ENCODE peak calls at places on chromosomes 12 and 14, in seven cellular contexts. X is MM.1S, U is heart right ventricle, W is pancreas, F is aorta, Q is psoas muscle, N is DND-41. H is an unnamed sample. For H3K4me1, the result is how much of the 10 kb centered on the place peaks cover.

GRCh38 chr12:93571360-93571853 is 1.1 kb upstream of the SOCS2 start:
- DNase-seq in N (peak), Q (peak), F (peak), U (peak), W (peak), X (peak), H (peak)

GRCh38 chr12:57169969-57170368 is 22.6 kb upstream of the LRP1-AS start:
- DNase-seq in U (no peak), F (no peak), X (no peak), Q (no peak), N (no peak), W (no peak), H (no peak)

GRCh38 chr12:34033628-34034296 is 11.5 kb downstream of the ALG10 start:
- DNase-seq in Q (no peak), N (no peak), U (no peak), F (no peak), X (peak), W (no peak), H (no peak)

GRCh38 chr12:53596920-53597363 is 29.2 kb downstream of the ATF7 start:
- DNase-seq in Q (no peak), U (no peak), N (no peak), X (no peak), F (no peak), W (no peak), H (no peak)

GRCh38 chr12:11814362-11814761 is 164.9 kb downstream of the ETV6 start:
- DNase-seq in U (no peak), W (no peak), N (peak), X (no peak), F (no peak), Q (no peak), H (no peak)

GRCh38 chr14:100389497-100390104 is 66.5 kb downstream of the SLC25A47 start:
- DNase-seq in W (peak), X (no peak), Q (no peak), F (no peak), N (no peak), U (no peak), H (no peak)

GRCh38 chr12:44477331-44477980 is 398.7 kb downstream of the NELL2 start:
- DNase-seq in F (no peak), N (no peak), U (no peak), X (no peak), W (no peak), Q (no peak), H (no peak)

GRCh38 chr12:103273645-103274044 is 222.1 kb downstream of the C12orf42 start:
- DNase-seq in F (no peak), Q (no peak), W (no peak), N (no peak), X (peak), U (no peak), H (no peak)

GRCh38 chr12:10304161-10304574 is 3.5 kb upstream of the KLRD1 start:
- DNase-seq in W (no peak), X (no peak), U (no peak), N (no peak), Q (no peak), F (no peak), H (no peak)

GRCh38 chr12:98320026-98320425 is 195.4 kb upstream of the TMPO start:
- DNase-seq in U (no peak), Q (no peak), N (no peak), F (no peak), X (no peak), W (no peak), H (no peak)

GRCh38 chr14:20332386-20332945 is 613 bp downstream of the CCNB1IP1 start:
- DNase-seq in Q (no peak), N (no peak), W (peak), U (no peak), X (no peak), F (no peak), H (no peak)

GRCh38 chr12:7638064-7638763 is 27.5 kb downstream of the APOBEC1 start:
- DNase-seq in W (no peak), N (no peak), U (no peak), F (no peak), X (peak), Q (no peak), H (no peak)

GRCh38 chr12:77888611-77889010 is 57.9 kb downstream of the NAV3 start:
- DNase-seq in F (no peak), X (no peak), U (no peak), N (no peak), Q (no peak), W (no peak), H (no peak)

GRCh38 chr14:21066882-21067502 is 3.1 kb upstream of the ARHGEF40 start:
- DNase-seq in F (no peak), N (no peak), U (no peak), Q (no peak), W (no peak), X (no peak), H (no peak)

GRCh38 chr12:108185002-108185401 is 55.9 kb downstream of the WSCD2 start:
- DNase-seq in W (no peak), F (no peak), N (no peak), X (no peak), U (no peak), Q (no peak), H (no peak)

GRCh38 chr12:102365365-102365764 is 115.0 kb downstream of the IGF1 start:
- DNase-seq in U (no peak), W (no peak), Q (no peak), N (no peak), X (no peak), F (no peak), H (no peak)

GRCh38 chr14:54829486-54830224 is 73.0 kb downstream of the GCH1 start:
- DNase-seq in F (no peak), X (no peak), W (no peak), U (no peak), Q (no peak), N (no peak), H (no peak)

GRCh38 chr14:100454437-100454836 is 131.3 kb downstream of the SLC25A47 start:
- DNase-seq in N (no peak), W (no peak), X (no peak), Q (no peak), U (no peak), F (no peak), H (no peak)

GRCh38 chr12:101780599-101780998 is 41.3 kb upstream of the SYCP3 start:
- DNase-seq in X (no peak), N (no peak), W (no peak), U (no peak), Q (no peak), F (no peak), H (no peak)

GRCh38 chr14:89899917-89900680 is 54.4 kb downstream of the EFCAB11 start:
- DNase-seq in N (peak), W (no peak), F (no peak), X (peak), U (no peak), Q (no peak), H (no peak)

GRCh38 chr12:59452259-59452658 is 143.6 kb upstream of the SLC16A7 start:
- DNase-seq in X (no peak), W (peak), Q (no peak), N (no peak), U (no peak), F (no peak), H (no peak)

GRCh38 chr12:29309320-29309902 is 71.6 kb downstream of the ERGIC2 start:
- DNase-seq in Q (no peak), U (no peak), W (no peak), N (no peak), F (no peak), X (no peak), H (no peak)

GRCh38 chr14:50560929-50561280 is 960 bp downstream of the ATL1 start:
- DNase-seq in N (peak), X (no peak), U (peak), Q (peak), W (peak), F (peak), H (peak)

GRCh38 chr12:58007875-58008274 is 66.5 kb downstream of the ATP23 start:
- DNase-seq in W (no peak), N (no peak), Q (no peak), U (no peak), F (no peak), X (no peak), H (no peak)

GRCh38 chr14:80364274-80364673 is 153.0 kb upstream of the DIO2 start:
- DNase-seq in W (no peak), X (no peak), N (no peak), Q (no peak), F (no peak), U (no peak), H (no peak)

GRCh38 chr12:106758349-106758951 is 16.0 kb upstream of the RIC8B start:
- DNase-seq in F (no peak), W (no peak), N (no peak), Q (no peak), X (no peak), U (no peak), H (no peak)

GRCh38 chr12:51755251-51755650 is 93.3 kb downstream of the FIGNL2 start:
- DNase-seq in X (no peak), W (no peak), F (no peak), U (no peak), Q (no peak), N (no peak), H (no peak)

GRCh38 chr14:78959674-78960264 is 789.6 kb downstream of the NRXN3 start:
- DNase-seq in N (peak), X (peak), U (peak), W (peak), Q (peak), F (peak), H (peak)

GRCh38 chr14:55274144-55274543 is 2.9 kb downstream of the FBXO34 start:
- DNase-seq in U (no peak), W (no peak), Q (no peak), X (no peak), N (no peak), F (no peak), H (no peak)

GRCh38 chr12:108403952-108404351 is 64.8 kb upstream of the CMKLR1 start:
- DNase-seq in N (peak), F (no peak), Q (no peak), X (no peak), U (no peak), W (no peak), H (no peak)

DNA sequence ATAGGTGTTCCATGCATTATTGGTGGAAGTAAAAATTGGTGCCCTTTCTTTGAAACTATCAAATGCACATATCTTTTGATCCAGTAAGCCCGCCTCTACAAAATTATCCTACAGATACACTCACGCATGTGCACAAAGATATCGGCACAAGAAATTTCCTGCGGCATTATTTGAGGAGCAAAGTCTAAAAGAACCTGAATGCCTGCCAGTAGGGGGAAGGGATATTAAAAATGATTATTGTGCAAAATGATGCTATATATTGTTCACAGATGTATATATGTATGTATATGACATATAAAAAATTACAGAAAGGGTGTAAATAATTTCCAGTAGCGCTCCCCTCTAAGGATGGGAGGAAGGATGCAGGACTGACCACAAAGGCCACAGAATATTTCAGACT is 24.7 kb upstream of the ADIPOR2 start:
- DNase-seq in N (no peak), X (no peak), F (no peak), Q (no peak), U (no peak), W (no peak), H (no peak)
- H3K4me3 ChIP-seq in N (no peak), X (no peak), F (no peak), Q (no peak), U (no peak), W (no peak), H (no peak)

DNA sequence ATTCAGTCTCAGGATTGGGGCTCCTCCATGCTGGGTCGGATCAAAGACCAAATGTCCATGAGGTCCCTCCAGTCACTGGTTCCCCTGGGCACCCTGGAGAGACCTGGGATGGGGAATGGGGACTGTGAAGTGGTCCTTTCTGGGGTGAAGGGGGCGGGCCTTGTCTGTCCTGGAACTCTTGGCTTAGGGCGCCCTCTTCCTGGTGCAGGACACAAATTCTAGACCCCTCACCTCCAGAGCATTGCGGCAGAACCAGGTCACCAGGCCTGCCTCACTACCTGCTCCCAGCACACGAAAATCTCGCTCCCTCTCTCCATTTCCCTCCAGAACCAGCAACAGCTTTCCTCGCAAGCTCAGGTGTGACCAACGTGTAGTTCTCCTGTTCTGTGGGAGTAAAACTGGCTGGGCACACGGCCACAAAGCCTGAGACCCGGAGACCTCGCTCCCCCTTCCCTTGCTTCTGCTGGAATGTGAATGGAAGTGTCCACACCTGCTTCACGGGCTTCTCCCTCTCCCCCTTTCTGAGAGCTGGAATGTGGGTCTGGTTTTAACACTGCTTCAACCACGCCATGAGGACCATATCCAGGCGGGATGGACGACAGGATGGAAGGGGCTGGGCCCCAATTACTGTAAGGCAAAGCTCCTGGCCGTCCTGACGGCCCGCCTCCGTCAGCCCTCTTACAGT is 112.7 kb downstream of the SCARB1 start:
- DNase-seq in U (no peak), X (no peak), Q (no peak), F (no peak), N (peak), W (no peak), H (no peak)
- H3K4me1 ChIP-seq in U (under half), X (under half), Q (under half), F (under half), N (under half), W (under half), H (under half)

GRCh38 chr14:35386673-35387125 is 17.9 kb downstream of the NFKBIA start:
- DNase-seq in X (no peak), F (no peak), Q (no peak), W (no peak), N (no peak), U (peak), H (no peak)
- H3K4me3 ChIP-seq in X (no peak), F (no peak), Q (no peak), W (no peak), N (no peak), U (no peak), H (no peak)

GRCh38 chr12:120457133-120457532 is 10.9 kb downstream of the GATC start:
- DNase-seq in F (no peak), X (no peak), U (no peak), Q (no peak), N (peak), W (no peak), H (no peak)

GRCh38 chr12:120460157-120460556 is 9.4 kb downstream of the SRSF9 start:
- DNase-seq in U (no peak), F (no peak), Q (no peak), N (no peak), W (no peak), X (no peak), H (no peak)

GRCh38 chr12:120466560-120467315 is 2.8 kb downstream of the SRSF9 start:
- DNase-seq in N (peak), U (peak), Q (peak), X (no peak), W (peak), F (no peak), H (peak)

GRCh38 chr12:120463712-120464111 is 5.8 kb downstream of the SRSF9 start:
- DNase-seq in W (no peak), F (no peak), X (no peak), N (no peak), U (no peak), Q (no peak), H (no peak)

GRCh38 chr12:120462099-120462640 is 7.4 kb downstream of the SRSF9 start:
- DNase-seq in N (no peak), Q (no peak), X (no peak), W (no peak), U (no peak), F (no peak), H (no peak)
- H3K4me1 ChIP-seq in N (under half), Q (under half), X (under half), W (under half), U (under half), F (under half), H (under half)

DNA sequence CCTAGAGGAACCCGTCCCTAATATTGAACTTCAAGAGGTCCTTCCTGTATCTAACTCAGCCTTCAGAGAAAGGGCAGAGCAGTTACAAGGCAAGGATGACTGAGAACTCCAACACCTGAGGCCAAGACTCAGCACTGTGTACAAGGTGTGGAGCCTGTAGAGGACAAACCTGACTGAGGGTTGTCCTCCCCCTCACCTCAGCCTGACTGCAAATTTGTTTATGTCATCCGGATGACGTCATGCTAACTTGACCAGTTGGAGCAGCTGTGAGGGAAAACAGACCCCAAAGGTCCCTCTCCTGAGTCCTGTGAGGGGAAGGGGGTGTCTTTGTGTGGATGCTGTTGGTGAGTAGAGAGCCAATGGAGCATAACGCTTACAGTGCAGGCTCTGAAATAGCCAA is 4.3 kb downstream of the CRACR2A start:
- DNase-seq in U (no peak), F (no peak), N (no peak), X (no peak), Q (no peak), W (no peak), H (no peak)
- H3K4me3 ChIP-seq in U (no peak), F (no peak), N (no peak), X (no peak), Q (no peak), W (no peak), H (no peak)

GRCh38 chr12:123996581-123996980 is 23.6 kb downstream of the ZNF664 start:
- DNase-seq in W (no peak), X (no peak), F (no peak), Q (no peak), U (no peak), N (no peak), H (no peak)

GRCh38 chr12:123992118-123992825 is 19.3 kb downstream of the ZNF664 start:
- DNase-seq in X (no peak), F (no peak), U (no peak), W (no peak), N (no peak), Q (no peak), H (no peak)

GRCh38 chr12:123997908-123998307 is 24.9 kb downstream of the ZNF664 start:
- DNase-seq in N (no peak), X (no peak), Q (no peak), U (no peak), W (no peak), F (no peak), H (no peak)

GRCh38 chr12:123997033-123997822 is 24.2 kb downstream of the ZNF664 start:
- DNase-seq in F (no peak), X (no peak), Q (no peak), W (no peak), N (no peak), U (no peak), H (no peak)

DNA sequence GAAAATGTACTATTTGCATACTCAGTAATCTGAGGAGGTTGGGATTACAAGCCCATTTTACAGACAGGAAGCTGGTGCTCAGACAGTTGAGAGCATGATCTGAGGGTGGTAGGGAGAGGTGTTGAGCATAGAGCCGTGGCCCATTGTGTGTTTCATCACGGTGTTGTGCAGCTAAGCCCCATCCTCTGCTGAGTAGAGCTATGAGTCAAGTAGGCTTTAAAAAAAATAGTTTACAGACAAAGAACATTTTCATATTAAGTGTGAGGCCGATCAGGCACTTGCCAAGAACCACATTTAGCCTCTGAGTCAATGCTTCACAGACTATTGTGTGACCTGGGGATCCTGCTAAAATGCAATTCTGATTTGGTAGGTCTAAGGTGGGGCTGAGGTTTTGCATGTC is 22.0 kb downstream of the ZNF664 start:
- DNase-seq in F (no peak), N (no peak), U (no peak), Q (no peak), W (no peak), X (no peak), H (no peak)
- H3K4me1 ChIP-seq in F (under half), N (under half), U (half or more), Q (under half), W (under half), X (under half), H (under half)

DNA sequence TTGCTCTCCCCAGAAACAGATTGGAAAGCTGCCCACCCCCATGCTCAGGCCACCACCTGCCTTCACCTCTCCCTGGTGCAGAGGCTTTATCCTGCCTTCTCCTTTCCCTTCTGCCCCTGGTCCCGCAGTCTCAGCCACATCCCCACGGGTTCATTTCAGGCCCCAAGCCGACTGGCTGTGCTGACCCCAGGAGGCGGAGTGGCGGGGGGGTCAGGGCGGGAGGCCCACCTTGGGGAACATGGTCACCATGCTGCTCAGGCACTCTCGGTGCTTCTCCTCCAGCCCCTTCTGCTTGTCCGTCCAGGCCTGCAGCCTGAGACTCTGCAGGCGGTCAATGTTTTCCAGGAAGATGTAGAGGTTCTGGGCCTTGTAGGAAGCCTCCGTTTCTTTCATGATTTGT is 6.9 kb downstream of the FAM186B start:
- DNase-seq in X (no peak), Q (no peak), U (no peak), N (no peak), F (no peak), W (no peak), H (no peak)
- H3K4me3 ChIP-seq in X (no peak), Q (no peak), U (no peak), N (no peak), F (no peak), W (no peak), H (no peak)

H was measured in tibial nerve.